ENCODE peak calls at places on chromosomes 16 and 17, in seven cellular contexts. M is psoas muscle, N is left ventricle myocardium inferior, D is heart right ventricle, T is epithelial cell of prostate, W is lower lobe of right lung, I is Panc1. F is an unnamed sample.

GRCh38 chr16:50839356-50839755 is 97.5 kb downstream of the CYLD start:
- DNase-seq in M (no peak), N (no peak), D (no peak), T (no peak), W (no peak), I (no peak), F (no peak)

GRCh38 chr16:81544691-81545365 is 100.2 kb downstream of the CMIP start:
- DNase-seq in M (no peak), N (no peak), D (no peak), T (no peak), W (peak), I (no peak), F (no peak)

GRCh38 chr17:73632513-73632912 is 11.7 kb downstream of the SDK2 start:
- DNase-seq in M (no peak), N (no peak), D (no peak), T (no peak), W (no peak), I (no peak), F (no peak)

GRCh38 chr17:35713069-35713728 is 18.2 kb upstream of the RASL10B start:
- DNase-seq in M (peak), N (no peak), D (peak), T (no peak), W (no peak), I (no peak), F (no peak)

GRCh38 chr16:65384441-65384840 is 262.6 kb upstream of the CDH11 start:
- DNase-seq in M (no peak), N (no peak), D (no peak), T (no peak), W (no peak), I (no peak), F (no peak)

GRCh38 chr17:35082073-35082657 is 18.7 kb upstream of the RFFL start:
- DNase-seq in M (no peak), N (no peak), D (no peak), T (no peak), W (no peak), I (peak), F (no peak)

GRCh38 chr16:81497690-81498089 is 53.1 kb downstream of the CMIP start:
- DNase-seq in M (peak), N (no peak), D (no peak), T (no peak), W (peak), I (no peak), F (no peak)

GRCh38 chr17:81814748-81815645 is 11.0 kb downstream of the GCGR start:
- DNase-seq in M (no peak), N (no peak), D (no peak), T (no peak), W (no peak), I (no peak), F (no peak)

GRCh38 chr16:54269461-54269860 is 17.1 kb downstream of the IRX3 start:
- DNase-seq in M (no peak), N (no peak), D (no peak), T (no peak), W (no peak), I (no peak), F (no peak)

GRCh38 chr16:4799171-4799855 is 3.1 kb downstream of the ROGDI start:
- DNase-seq in M (no peak), N (no peak), D (no peak), T (no peak), W (no peak), I (no peak), F (no peak)

GRCh38 chr17:7023576-7024401 is 939 bp downstream of the BCL6B start:
- DNase-seq in M (peak), N (peak), D (peak), T (no peak), W (peak), I (no peak), F (peak)

GRCh38 chr17:39239640-39240314 is 14.0 kb upstream of the STAC2 start:
- DNase-seq in M (no peak), N (no peak), D (no peak), T (no peak), W (peak), I (no peak), F (peak)

GRCh38 chr17:37683454-37683984 is 40.3 kb upstream of the DDX52 start:
- DNase-seq in M (no peak), N (no peak), D (no peak), T (no peak), W (no peak), I (no peak), F (no peak)

GRCh38 chr17:29138184-29138955 is 41.8 kb downstream of the MYO18A start:
- DNase-seq in M (no peak), N (no peak), D (no peak), T (no peak), W (no peak), I (no peak), F (no peak)

GRCh38 chr17:78387982-78388941 is 9.8 kb downstream of the PGS1 start:
- DNase-seq in M (no peak), N (peak), D (peak), T (no peak), W (no peak), I (no peak), F (no peak)

GRCh38 chr17:78263063-78263735 is 31.8 kb downstream of the TMEM235 start:
- DNase-seq in M (no peak), N (peak), D (peak), T (no peak), W (peak), I (no peak), F (no peak)

GRCh38 chr17:54754560-54754959 is 146.1 kb upstream of the TOM1L1 start:
- DNase-seq in M (no peak), N (no peak), D (no peak), T (no peak), W (no peak), I (no peak), F (no peak)

GRCh38 chr16:87864331-87864989 is 4.8 kb downstream of the SLC7A5 start:
- DNase-seq in M (no peak), N (no peak), D (no peak), T (no peak), W (no peak), I (no peak), F (no peak)

GRCh38 chr16:70761656-70762055 is 39.3 kb downstream of the VAC14 start:
- DNase-seq in M (no peak), N (no peak), D (no peak), T (no peak), W (no peak), I (no peak), F (no peak)

DNA sequence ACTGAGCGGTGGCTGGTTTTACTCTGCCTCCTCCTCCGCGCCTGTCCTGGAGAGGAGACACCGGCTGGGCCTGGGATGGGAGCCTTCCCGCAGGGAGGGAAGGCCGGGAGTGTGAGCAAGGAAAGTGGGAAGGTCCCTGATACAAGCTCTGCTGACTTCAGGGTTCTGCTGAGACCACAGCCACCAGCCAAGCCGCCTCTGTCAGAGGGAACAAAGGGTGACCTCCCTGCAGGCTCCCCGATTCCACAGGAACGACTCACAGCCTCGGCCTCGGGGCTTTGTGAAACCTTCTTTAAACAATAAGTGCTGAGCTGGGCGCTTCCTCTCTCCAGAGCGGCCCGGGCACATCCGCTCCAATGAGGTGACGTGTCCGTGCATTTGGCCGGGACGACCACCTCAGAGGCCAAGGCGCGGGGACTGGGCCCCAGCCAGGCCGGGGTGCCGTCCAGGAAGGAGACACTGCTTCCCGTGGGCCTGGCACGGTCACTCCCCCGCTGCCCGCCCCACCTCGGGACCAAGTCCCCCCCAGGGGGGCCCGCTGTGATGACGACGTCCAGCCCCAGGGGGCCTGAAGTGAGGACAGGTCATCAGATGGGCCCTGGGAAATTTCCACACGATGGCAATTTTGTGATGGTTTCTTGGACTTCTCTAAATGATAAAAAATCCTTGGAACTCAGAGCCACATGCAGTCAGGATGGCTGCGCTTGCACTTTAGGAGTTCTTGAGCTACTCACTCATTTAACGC is 11.8 kb upstream of the CIBAR2 start:
- DNase-seq in M (peak), N (peak), D (peak), T (no peak), W (peak), I (no peak), F (no peak)
- H3K27ac ChIP-seq in M (peak), N (peak), D (peak), T (peak), W (peak), I (peak), F (no peak)

DNA sequence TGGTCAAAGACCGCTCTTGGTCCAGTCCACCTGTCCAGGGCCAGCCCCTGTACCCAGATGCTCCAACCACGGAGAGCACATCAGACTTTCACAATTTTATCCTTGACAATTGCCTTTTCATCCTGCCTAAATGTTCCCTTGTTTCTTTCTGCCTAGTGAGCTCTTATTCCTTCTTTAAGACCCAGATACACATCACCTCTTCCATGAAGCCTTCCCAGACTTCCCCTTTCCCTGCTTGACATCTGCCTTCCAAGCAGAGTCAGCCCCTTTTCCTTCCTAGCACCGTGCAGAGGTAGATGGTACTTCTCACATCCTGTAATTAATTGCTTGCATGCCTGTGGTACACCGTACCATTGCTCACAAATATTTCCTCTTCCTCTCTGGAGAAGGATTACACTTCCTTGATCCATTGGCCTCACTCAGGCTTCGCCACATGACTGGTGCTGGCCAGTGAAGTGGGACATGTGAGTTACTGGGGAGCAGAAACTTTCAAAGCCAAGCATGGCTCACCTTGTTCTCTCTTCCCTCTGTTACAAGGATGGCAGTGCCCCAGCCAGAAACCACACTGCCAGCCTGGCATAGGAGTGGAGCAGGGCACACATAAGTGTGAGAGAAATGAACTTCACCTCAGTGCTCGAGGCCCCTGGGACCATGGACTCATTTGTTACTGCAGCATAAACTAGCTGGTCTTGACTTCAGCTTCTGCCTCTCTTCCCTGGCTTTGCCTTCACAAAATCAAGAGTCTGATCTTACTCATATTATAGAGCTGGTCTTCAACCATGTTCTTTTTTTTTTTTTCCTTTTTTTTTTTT is 44.0 kb downstream of the SOST start:
- DNase-seq in M (no peak), N (no peak), D (no peak), T (peak), W (no peak), I (no peak), F (no peak)
- H3K27ac ChIP-seq in M (no peak), N (peak), D (no peak), T (peak), W (peak), I (no peak), F (no peak)

GRCh38 chr16:19991614-19992013 is 82.1 kb downstream of the GPR139 start:
- DNase-seq in M (no peak), N (no peak), D (no peak), T (no peak), W (no peak), I (no peak), F (no peak)
- H3K27ac ChIP-seq in M (no peak), N (no peak), D (no peak), T (no peak), W (no peak), I (no peak), F (no peak)

DNA sequence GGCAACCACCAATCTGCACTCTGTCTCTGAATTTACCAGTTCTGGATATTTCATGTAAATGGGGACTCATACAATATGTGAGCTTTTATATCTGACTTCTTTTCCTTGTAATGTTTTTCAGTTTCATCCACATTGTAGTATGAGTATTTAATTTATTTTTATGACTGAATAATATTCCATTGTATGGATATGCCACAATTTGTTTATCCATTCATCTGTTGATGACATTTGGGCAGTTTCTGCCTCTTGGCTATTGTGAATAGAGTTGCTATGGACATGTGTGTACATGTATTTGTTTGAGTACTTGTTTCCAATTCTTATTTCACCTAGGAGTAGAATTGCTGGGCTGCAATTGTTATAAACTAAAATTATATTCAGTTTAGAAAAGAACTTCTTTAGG is 126.9 kb downstream of the MRTFB start:
- DNase-seq in M (no peak), N (no peak), D (no peak), T (no peak), W (no peak), I (no peak), F (no peak)
- H3K27ac ChIP-seq in M (no peak), N (no peak), D (no peak), T (no peak), W (no peak), I (no peak), F (no peak)

GRCh38 chr16:67448580-67448979 is 17.7 kb downstream of the HSD11B2 start:
- DNase-seq in M (no peak), N (no peak), D (no peak), T (no peak), W (no peak), I (no peak), F (no peak)
- H3K27ac ChIP-seq in M (peak), N (peak), D (no peak), T (no peak), W (peak), I (no peak), F (no peak)

GRCh38 chr16:11734653-11735043 is 8.0 kb downstream of the TXNDC11 start:
- DNase-seq in M (no peak), N (no peak), D (no peak), T (no peak), W (no peak), I (no peak), F (no peak)
- H3K27ac ChIP-seq in M (peak), N (peak), D (peak), T (no peak), W (peak), I (no peak), F (no peak)

GRCh38 chr17:30957741-30958140 is 13.1 kb upstream of the RNF135 start:
- DNase-seq in M (no peak), N (no peak), D (no peak), T (no peak), W (no peak), I (no peak), F (no peak)

GRCh38 chr17:30964878-30965277 is 6.0 kb upstream of the RNF135 start:
- DNase-seq in M (no peak), N (no peak), D (no peak), T (no peak), W (no peak), I (no peak), F (no peak)

GRCh38 chr17:30958187-30958586 is 12.7 kb upstream of the RNF135 start:
- DNase-seq in M (no peak), N (no peak), D (no peak), T (no peak), W (peak), I (no peak), F (no peak)

GRCh38 chr17:30956764-30957374 is 14.0 kb upstream of the RNF135 start:
- DNase-seq in M (no peak), N (no peak), D (peak), T (no peak), W (no peak), I (no peak), F (no peak)

GRCh38 chr17:30961213-30962188 is 9.3 kb upstream of the RNF135 start:
- DNase-seq in M (no peak), N (no peak), D (no peak), T (no peak), W (no peak), I (no peak), F (no peak)
- H3K27ac ChIP-seq in M (no peak), N (peak), D (no peak), T (no peak), W (peak), I (no peak), F (no peak)

DNA sequence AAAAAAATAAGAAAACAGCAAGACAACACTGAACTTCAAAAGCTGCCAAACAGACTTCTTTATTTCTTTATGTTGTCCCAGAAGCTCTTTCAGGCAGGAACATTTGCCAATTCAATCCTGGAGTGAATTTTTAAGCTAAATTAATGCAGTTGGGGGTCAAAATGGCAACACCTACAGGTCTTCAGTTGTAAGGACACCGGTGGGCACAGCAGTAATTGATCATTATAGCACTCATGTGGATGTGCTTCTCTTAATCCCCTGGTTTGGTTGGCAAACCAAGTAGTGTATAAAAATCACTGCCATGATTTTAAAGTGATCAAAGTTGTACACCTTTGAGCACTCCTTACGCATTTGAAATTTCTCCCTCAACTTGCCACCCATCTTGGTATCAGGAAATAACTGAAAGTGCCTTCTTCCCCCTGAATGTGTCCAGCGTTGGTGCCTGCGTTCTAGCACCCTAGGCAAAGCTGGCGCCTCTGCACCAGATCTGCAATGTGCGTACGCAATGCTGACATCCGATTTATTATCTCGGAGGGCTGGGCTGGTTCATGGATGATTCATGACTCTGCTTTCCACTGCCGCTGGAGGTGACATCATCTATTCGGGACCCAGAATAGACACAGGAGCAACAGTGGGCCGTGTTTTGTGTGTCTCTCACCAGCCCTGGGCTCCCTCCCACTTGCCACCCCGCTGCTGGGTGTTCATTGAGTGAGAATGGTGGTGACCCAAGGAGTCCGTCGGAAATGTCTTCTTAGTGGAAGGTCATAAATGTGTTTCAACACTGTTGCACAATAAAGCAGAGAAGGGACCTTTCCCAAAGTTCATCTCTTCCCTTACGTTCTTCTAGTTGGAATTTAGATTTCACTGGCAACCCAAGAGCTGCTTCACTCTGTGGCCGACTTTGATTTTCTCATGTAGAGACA is 203.4 kb downstream of the CCDC182 start:
- DNase-seq in M (peak), N (peak), D (peak), T (no peak), W (no peak), I (no peak), F (no peak)
- H3K27ac ChIP-seq in M (peak), N (peak), D (peak), T (no peak), W (no peak), I (no peak), F (no peak)

GRCh38 chr17:49739662-49740271 is 24.2 kb downstream of the FAM117A start:
- DNase-seq in M (peak), N (peak), D (peak), T (no peak), W (peak), I (no peak), F (peak)
- H3K27ac ChIP-seq in M (peak), N (peak), D (peak), T (no peak), W (peak), I (no peak), F (peak)

GRCh38 chr16:3458852-3459361 is 15.4 kb downstream of the NAA60 start:
- DNase-seq in M (no peak), N (no peak), D (no peak), T (no peak), W (no peak), I (no peak), F (no peak)

GRCh38 chr16:3458278-3458851 is 14.9 kb downstream of the NAA60 start:
- DNase-seq in M (no peak), N (no peak), D (no peak), T (no peak), W (no peak), I (no peak), F (no peak)

GRCh38 chr16:3460585-3460984 is 17.1 kb downstream of the NAA60 start:
- DNase-seq in M (no peak), N (no peak), D (no peak), T (no peak), W (no peak), I (no peak), F (no peak)

GRCh38 chr16:3460121-3460520 is 16.6 kb downstream of the NAA60 start:
- DNase-seq in M (no peak), N (no peak), D (no peak), T (no peak), W (no peak), I (no peak), F (no peak)

GRCh38 chr16:3459401-3460090 is 16.1 kb downstream of the NAA60 start:
- DNase-seq in M (no peak), N (no peak), D (no peak), T (no peak), W (no peak), I (no peak), F (no peak)
- H3K27ac ChIP-seq in M (peak), N (peak), D (peak), T (peak), W (peak), I (peak), F (peak)

F was measured in effector memory CD4-positive, alpha-beta T cell.